ENCODE peak calls at places on chromosome 9, in eight cellular contexts. L is mucosa of descending colon, F is HFF-Myc, O is fibroblast of the aortic adventitia, K is thoracic aorta, S is left ventricle myocardium inferior, U is heart left ventricle, T is mesothelial cell of epicardium. M is an unnamed sample.

GRCh38 chr9:28234899-28235277 is 661.6 kb upstream of the C9orf72 start:
- DNase-seq in L (no peak), F (peak; percentile 38), O (peak; percentile 25), K (no peak), S (no peak), U (no peak), T (no peak), M (no peak)

GRCh38 chr9:137310190-137311052 is 8.3 kb upstream of the NRARP start:
- DNase-seq in L (peak; percentile 80), F (no peak), O (no peak), K (no peak), S (peak; percentile 12), U (no peak), T (no peak), M (no peak)

GRCh38 chr9:7210854-7211637 is 453.3 kb downstream of the KDM4C start:
- DNase-seq in L (no peak), F (no peak), O (no peak), K (no peak), S (no peak), U (no peak), T (no peak), M (no peak)

GRCh38 chr9:113930384-113930783 is 54.3 kb downstream of the ZNF618 start:
- DNase-seq in L (no peak), F (no peak), O (no peak), K (no peak), S (no peak), U (no peak), T (peak; percentile 14), M (no peak)

GRCh38 chr9:8558176-8558575 is 758.6 kb upstream of the DMAC1 start:
- DNase-seq in L (no peak), F (no peak), O (peak; percentile 62), K (no peak), S (no peak), U (no peak), T (no peak), M (no peak)

GRCh38 chr9:75229605-75230332 is 141.5 kb downstream of the OSTF1 start:
- DNase-seq in L (peak; percentile 70), F (no peak), O (peak; percentile 41), K (peak; percentile 43), S (no peak), U (no peak), T (no peak), M (no peak)

GRCh38 chr9:75616841-75617566 is 273.5 kb upstream of the PCSK5 start:
- DNase-seq in L (no peak), F (no peak), O (no peak), K (no peak), S (no peak), U (no peak), T (no peak), M (no peak)

GRCh38 chr9:78567693-78568092 is 270.8 kb downstream of the PSAT1 start:
- DNase-seq in L (no peak), F (no peak), O (no peak), K (no peak), S (no peak), U (no peak), T (no peak), M (no peak)

GRCh38 chr9:6884101-6884500 is 126.3 kb downstream of the KDM4C start:
- DNase-seq in L (no peak), F (no peak), O (no peak), K (no peak), S (no peak), U (no peak), T (no peak), M (no peak)

GRCh38 chr9:110847661-110848060 is 179.1 kb downstream of the MUSK start:
- DNase-seq in L (no peak), F (no peak), O (peak; percentile 94), K (no peak), S (no peak), U (no peak), T (no peak), M (no peak)

GRCh38 chr9:106878943-106879916 is 16.3 kb downstream of the ZNF462 start:
- DNase-seq in L (peak; percentile 59), F (peak; percentile 85), O (peak; percentile 95), K (no peak), S (peak; percentile 74), U (peak; percentile 80), T (peak; percentile 44), M (no peak)

GRCh38 chr9:96031366-96031824 is 155.9 kb downstream of the ERCC6L2 start:
- DNase-seq in L (peak; percentile 45), F (no peak), O (peak; percentile 28), K (peak; percentile 51), S (peak; percentile 35), U (peak; percentile 39), T (no peak), M (no peak)

GRCh38 chr9:69207503-69207902 is 33.4 kb downstream of the TJP2 start:
- DNase-seq in L (no peak), F (no peak), O (no peak), K (no peak), S (peak; percentile 45), U (peak; percentile 43), T (no peak), M (no peak)

GRCh38 chr9:97632406-97632991 is 669 bp downstream of the TSTD2 start:
- DNase-seq in L (peak; percentile 63), F (peak; percentile 56), O (peak; percentile 91), K (peak; percentile 22), S (peak; percentile 39), U (peak; percentile 45), T (no peak), M (peak; percentile 33)

GRCh38 chr9:129626079-129626943 is at the start of gene NTMT1:
- DNase-seq in L (peak; percentile 93), F (no peak), O (peak; percentile 78), K (no peak), S (peak; percentile 87), U (peak; percentile 91), T (peak; percentile 94), M (peak; percentile 92)

GRCh38 chr9:116391306-116391900 is 237.8 kb downstream of the PAPPA start:
- DNase-seq in L (no peak), F (no peak), O (peak; percentile 55), K (no peak), S (no peak), U (no peak), T (no peak), M (no peak)

GRCh38 chr9:4887556-4887955 is 94.8 kb downstream of the RCL1 start:
- DNase-seq in L (no peak), F (peak; percentile 78), O (peak; percentile 68), K (peak; percentile 28), S (no peak), U (no peak), T (no peak), M (no peak)

DNA sequence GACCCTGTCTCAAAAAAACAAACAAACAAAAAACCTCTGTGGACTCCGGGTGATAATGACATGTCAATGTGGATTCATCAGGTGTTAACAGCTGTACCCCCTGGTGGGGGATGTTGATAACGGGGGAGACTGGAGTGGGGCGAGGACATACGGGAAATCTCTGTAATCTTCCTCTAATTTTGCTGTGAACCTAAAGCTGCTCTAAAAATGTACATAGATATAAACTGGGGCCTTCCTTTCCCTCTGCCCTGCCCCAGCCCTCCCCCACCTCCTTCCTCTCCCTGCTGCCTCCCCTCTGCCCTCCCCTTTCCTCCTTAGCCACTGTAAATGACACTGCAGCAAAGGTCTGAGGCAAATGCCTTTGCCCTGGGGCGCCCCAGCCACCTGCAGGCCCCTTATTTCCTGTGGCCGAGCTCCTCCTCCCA is 1.4 kb upstream of the CEL start:
- DNase-seq in L (no peak), F (no peak), O (no peak), K (no peak), S (no peak), U (no peak), T (no peak), M (no peak)
- TF ChIP-seq CTCF in L (no peak), F (no peak), O (no peak), K (no peak), S (no peak), U (no peak), T (peak; percentile 37), M (no peak)

DNA sequence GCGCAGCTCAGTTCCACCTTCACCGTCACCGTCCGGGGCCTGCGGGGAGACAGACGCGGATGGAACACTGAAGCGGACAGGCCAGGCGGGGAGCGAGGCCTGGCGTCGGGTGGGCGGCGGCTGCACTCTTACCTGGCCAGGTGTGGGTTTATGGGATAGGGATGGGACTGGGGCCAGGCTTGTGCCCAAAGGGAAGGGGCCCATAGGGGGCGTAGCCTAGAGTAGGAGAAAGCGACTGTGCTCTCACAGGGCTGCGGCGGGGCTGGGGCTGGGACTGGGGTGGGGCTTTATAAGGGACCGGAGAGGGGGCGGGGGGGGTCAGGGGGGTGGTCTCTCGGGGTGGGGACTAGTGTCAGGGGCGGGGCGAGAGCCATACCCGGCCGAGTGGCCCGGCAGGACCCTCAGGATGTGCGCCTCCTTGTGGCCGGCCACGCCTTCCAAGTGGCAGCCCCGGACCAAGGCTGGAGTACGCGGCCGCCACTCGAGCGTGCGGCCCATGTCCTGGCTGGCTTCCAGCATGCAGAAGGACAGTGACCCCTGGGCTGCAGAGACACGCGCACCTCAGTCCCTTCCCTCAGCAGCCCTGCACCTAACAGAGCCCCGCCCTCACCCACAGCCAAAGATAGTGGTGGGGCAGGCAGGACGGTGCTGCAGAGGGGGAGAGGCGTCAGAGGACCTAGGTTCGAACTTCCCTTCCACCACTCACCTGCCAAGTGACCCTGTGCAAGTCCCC is 22.8 kb downstream of the FPGS start:
- DNase-seq in L (peak; percentile 70), F (no peak), O (no peak), K (no peak), S (peak; percentile 58), U (peak; percentile 56), T (peak; percentile 68), M (no peak)
- TF ChIP-seq CTCF in L (peak; percentile 10), F (peak; percentile 13), O (peak; percentile 19), K (peak; percentile 31), S (peak; percentile 57), U (peak; percentile 53), T (peak; percentile 62), M (no peak)

GRCh38 chr9:125262217-125262991 is 778 bp downstream of the GAPVD1 start:
- DNase-seq in L (no peak), F (no peak), O (no peak), K (peak; percentile 14), S (no peak), U (no peak), T (no peak), M (no peak)

GRCh38 chr9:125258160-125258559 is 3.5 kb upstream of the GAPVD1 start:
- DNase-seq in L (no peak), F (no peak), O (no peak), K (no peak), S (no peak), U (no peak), T (no peak), M (no peak)

GRCh38 chr9:125260564-125260963 is 1.1 kb upstream of the GAPVD1 start:
- DNase-seq in L (no peak), F (no peak), O (no peak), K (no peak), S (no peak), U (no peak), T (no peak), M (no peak)

GRCh38 chr9:125258832-125259534 is 2.6 kb upstream of the GAPVD1 start:
- DNase-seq in L (no peak), F (no peak), O (no peak), K (no peak), S (no peak), U (no peak), T (no peak), M (no peak)

GRCh38 chr9:125261501-125262216 is at the start of gene GAPVD1:
- DNase-seq in L (peak; percentile 95), F (peak; percentile 53), O (peak; percentile 77), K (peak; percentile 43), S (peak; percentile 86), U (peak; percentile 88), T (peak; percentile 85), M (peak; percentile 46)
- TF ChIP-seq CTCF in L (peak; percentile 26), F (no peak), O (peak; percentile 26), K (peak; percentile 58), S (peak; percentile 64), U (peak; percentile 53), T (peak; percentile 9), M (peak; percentile 33)

GRCh38 chr9:130651221-130651620 is 13.2 kb upstream of the PRDM12 start:
- DNase-seq in L (no peak), F (no peak), O (no peak), K (no peak), S (no peak), U (no peak), T (no peak), M (no peak)
- TF ChIP-seq CTCF in L (no peak), F (no peak), O (no peak), K (no peak), S (no peak), U (no peak), T (no peak), M (no peak)

M was measured in omental fat pad.